ENCODE peak calls at places on chromosomes 7 and 10, in seven cellular contexts. R, P, M, C, N, E and K are unnamed samples.

GRCh38 chr7:31071316-31071715 is 19.2 kb downstream of the ADCYAP1R1 start:
- DNase-seq in N (no peak), E (no peak), M (no peak), P (no peak), R (no peak), C (no peak), K (no peak)

GRCh38 chr10:43128958-43129706 is 9.1 kb upstream of the CSGALNACT2 start:
- DNase-seq in C (peak; percentile 48), P (peak; percentile 87), N (no peak), M (no peak), E (no peak), R (peak; percentile 97), K (no peak)

GRCh38 chr10:63491558-63492316 is 26.0 kb upstream of the JMJD1C start:
- DNase-seq in C (peak; percentile 63), R (peak; percentile 77), P (peak; percentile 43), M (no peak), E (no peak), N (no peak), K (no peak)

GRCh38 chr10:77643795-77644468 is 6.3 kb upstream of the KCNMA1 start:
- DNase-seq in M (peak; percentile 43), R (peak; percentile 77), C (peak; percentile 73), E (peak; percentile 18), P (peak; percentile 49), N (no peak), K (no peak)

GRCh38 chr10:100728928-100729876 is 16.2 kb upstream of the PAX2 start:
- DNase-seq in R (peak; percentile 51), M (peak; percentile 30), C (peak; percentile 64), P (no peak), N (no peak), E (peak; percentile 39), K (no peak)

GRCh38 chr10:122301055-122301810 is 30.1 kb downstream of the BTBD16 start:
- DNase-seq in C (peak; percentile 44), M (no peak), P (peak; percentile 22), R (peak; percentile 81), N (no peak), E (no peak), K (no peak)

GRCh38 chr10:103553743-103554487 is 60.4 kb downstream of the NEURL1 start:
- DNase-seq in P (no peak), R (no peak), E (no peak), N (no peak), M (no peak), C (no peak), K (no peak)

GRCh38 chr10:22911889-22912762 is 15.7 kb upstream of the ARMC3 start:
- DNase-seq in C (peak; percentile 65), E (peak; percentile 91), N (peak; percentile 92), R (peak; percentile 6), M (peak; percentile 16), P (peak; percentile 16), K (no peak)

GRCh38 chr7:142496545-142496991 is 238.7 kb upstream of the PRSS58 start:
- DNase-seq in N (peak; percentile 2), M (no peak), R (peak; percentile 57), E (peak; percentile 21), P (no peak), C (peak; percentile 45), K (no peak)

GRCh38 chr7:4626318-4626845 is 55.7 kb upstream of the FOXK1 start:
- DNase-seq in P (no peak), E (no peak), C (no peak), N (no peak), R (no peak), M (no peak), K (no peak)

GRCh38 chr10:125012851-125013528 is 71.1 kb downstream of the ZRANB1 start:
- DNase-seq in N (no peak), M (peak; percentile 53), E (no peak), C (no peak), P (no peak), R (no peak), K (no peak)

GRCh38 chr10:92082583-92083280 is 159.2 kb downstream of the BTAF1 start:
- DNase-seq in R (peak; percentile 27), C (no peak), E (no peak), M (no peak), N (no peak), P (no peak), K (no peak)

GRCh38 chr10:99630439-99630838 is 10.2 kb upstream of the SLC25A28 start:
- DNase-seq in P (peak; percentile 16), M (peak; percentile 66), R (peak; percentile 71), N (no peak), C (peak; percentile 63), E (peak; percentile 7), K (no peak)

GRCh38 chr7:94190599-94191061 is 186.5 kb upstream of the BET1 start:
- DNase-seq in P (peak; percentile 99), R (peak; percentile 97), E (peak; percentile 55), N (no peak), M (no peak), C (peak; percentile 50), K (no peak)

GRCh38 chr7:47461161-47461560 is 120.8 kb downstream of the TNS3 start:
- DNase-seq in E (peak; percentile 28), C (no peak), M (peak; percentile 46), R (peak; percentile 82), P (peak; percentile 89), N (peak; percentile 17), K (no peak)

GRCh38 chr7:96778263-96778662 is 68.6 kb upstream of the SEM1 start:
- DNase-seq in N (peak; percentile 2), E (no peak), R (no peak), C (peak; percentile 6), P (no peak), M (no peak), K (no peak)

GRCh38 chr10:61066661-61067353 is 122.8 kb upstream of the RHOBTB1 start:
- DNase-seq in M (no peak), C (no peak), P (no peak), E (no peak), N (no peak), R (no peak), K (no peak)

GRCh38 chr7:17184805-17185689 is 113.4 kb upstream of the AHR start:
- DNase-seq in M (no peak), C (no peak), P (no peak), N (no peak), E (no peak), R (peak; percentile 64), K (no peak)

GRCh38 chr10:11846542-11846941 is 23.4 kb downstream of the PROSER2 start:
- DNase-seq in N (no peak), E (no peak), M (no peak), R (peak; percentile 22), C (no peak), P (no peak), K (no peak)

GRCh38 chr10:120969219-120969645 is 118.1 kb downstream of the WDR11 start:
- DNase-seq in E (no peak), R (no peak), M (no peak), P (peak; percentile 27), N (no peak), C (no peak), K (no peak)

GRCh38 chr10:22534849-22535604 is 179.4 kb downstream of the PIP4K2A start:
- DNase-seq in E (no peak), P (no peak), M (no peak), C (no peak), N (no peak), R (peak; percentile 3), K (no peak)

GRCh38 chr7:38660427-38661099 is 29.4 kb upstream of the AMPH start:
- DNase-seq in P (peak; percentile 32), E (peak; percentile 66), R (peak; percentile 63), C (peak; percentile 37), N (peak; percentile 54), M (peak; percentile 11), K (no peak)